ENCODE peak calls at places on chromosomes 13 and 19, in five cellular contexts. One of them, this sample, is unnamed.
A peak's percentile ranks its signal among the peaks of the same experiment; 100 is the strongest.

GRCh38 chr13:42814868-42815267 is 33.5 kb downstream of the FAM216B start:
- DNase-seq in K562: no peak
- DNase-seq in SK-N-SH: peak; percentile 31
- DNase-seq in HepG2: no peak
- DNase-seq in GM12878: no peak
- DNase-seq in this sample: no peak

GRCh38 chr19:1312732-1313694 is 27.3 kb downstream of the EFNA2 start:
- DNase-seq in K562: no peak
- DNase-seq in SK-N-SH: no peak
- DNase-seq in HepG2: no peak
- DNase-seq in GM12878: no peak
- DNase-seq in this sample: peak; percentile 23

GRCh38 chr13:113122571-113123225 is at the start of gene F10:
- DNase-seq in K562: peak; percentile 65
- DNase-seq in SK-N-SH: peak; percentile 96
- DNase-seq in HepG2: peak; percentile 95
- DNase-seq in GM12878: no peak
- DNase-seq in this sample: peak; percentile 50

GRCh38 chr13:98173431-98173921 is 3.6 kb downstream of the RNF113B start:
- DNase-seq in K562: no peak
- DNase-seq in SK-N-SH: no peak
- DNase-seq in HepG2: peak; percentile 95
- DNase-seq in GM12878: no peak
- DNase-seq in this sample: peak; percentile 29

GRCh38 chr19:18745931-18746330 is 45.2 kb downstream of the COMP start:
- DNase-seq in K562: no peak
- DNase-seq in SK-N-SH: no peak
- DNase-seq in HepG2: no peak
- DNase-seq in GM12878: no peak
- DNase-seq in this sample: no peak

GRCh38 chr19:7819337-7819736 is 10.7 kb upstream of the EVI5L start:
- DNase-seq in K562: no peak
- DNase-seq in SK-N-SH: no peak
- DNase-seq in HepG2: no peak
- DNase-seq in GM12878: peak; percentile 86
- DNase-seq in this sample: no peak

GRCh38 chr19:5680083-5680436 is 256 bp downstream of the MICOS13 start:
- DNase-seq in K562: no peak
- DNase-seq in SK-N-SH: peak; percentile 72
- DNase-seq in HepG2: no peak
- DNase-seq in GM12878: no peak
- DNase-seq in this sample: no peak

GRCh38 chr13:39263033-39263432 is 224.8 kb downstream of the NHLRC3 start:
- DNase-seq in K562: peak; percentile 38
- DNase-seq in SK-N-SH: peak; percentile 52
- DNase-seq in HepG2: peak; percentile 23
- DNase-seq in GM12878: peak; percentile 9
- DNase-seq in this sample: peak; percentile 24

GRCh38 chr19:35757231-35757748 is 461 bp upstream of the HSPB6 start:
- DNase-seq in K562: peak; percentile 48
- DNase-seq in SK-N-SH: peak; percentile 70
- DNase-seq in HepG2: peak; percentile 24
- DNase-seq in GM12878: no peak
- DNase-seq in this sample: no peak

GRCh38 chr19:48490980-48491792 is 20.4 kb downstream of the LMTK3 start:
- DNase-seq in K562: peak; percentile 96
- DNase-seq in SK-N-SH: peak; percentile 82
- DNase-seq in HepG2: no peak
- DNase-seq in GM12878: no peak
- DNase-seq in this sample: peak; percentile 71

GRCh38 chr19:55441692-55442321 is 1.3 kb downstream of the SHISA7 start:
- DNase-seq in K562: peak; percentile 80
- DNase-seq in SK-N-SH: no peak
- DNase-seq in HepG2: no peak
- DNase-seq in GM12878: no peak
- DNase-seq in this sample: no peak

GRCh38 chr13:35857769-35858168 is 273.4 kb downstream of the DCLK1 start:
- DNase-seq in K562: no peak
- DNase-seq in SK-N-SH: no peak
- DNase-seq in HepG2: no peak
- DNase-seq in GM12878: no peak
- DNase-seq in this sample: no peak

GRCh38 chr19:16078759-16079707 is 2.7 kb downstream of the TPM4 start:
- DNase-seq in K562: peak; percentile 86
- DNase-seq in SK-N-SH: peak; percentile 68
- DNase-seq in HepG2: peak; percentile 79
- DNase-seq in GM12878: peak; percentile 94
- DNase-seq in this sample: peak; percentile 67

GRCh38 chr19:15231256-15231655 is 992 bp downstream of the EPHX3 start:
- DNase-seq in K562: no peak
- DNase-seq in SK-N-SH: no peak
- DNase-seq in HepG2: no peak
- DNase-seq in GM12878: no peak
- DNase-seq in this sample: no peak

GRCh38 chr19:7925171-7925837 is 631 bp downstream of the CTXN1 start:
- DNase-seq in K562: peak; percentile 91
- DNase-seq in SK-N-SH: peak; percentile 94
- DNase-seq in HepG2: peak; percentile 64
- DNase-seq in GM12878: no peak
- DNase-seq in this sample: peak; percentile 56

GRCh38 chr19:46390866-46391265 is 22.5 kb downstream of the CCDC8 start:
- DNase-seq in K562: no peak
- DNase-seq in SK-N-SH: no peak
- DNase-seq in HepG2: no peak
- DNase-seq in GM12878: no peak
- DNase-seq in this sample: no peak

GRCh38 chr19:4016486-4016885 is 8.9 kb downstream of the PIAS4 start:
- DNase-seq in K562: no peak
- DNase-seq in SK-N-SH: no peak
- DNase-seq in HepG2: no peak
- DNase-seq in GM12878: no peak
- DNase-seq in this sample: no peak

GRCh38 chr19:4018775-4019504 is 11.4 kb downstream of the PIAS4 start:
- DNase-seq in K562: no peak
- DNase-seq in SK-N-SH: no peak
- DNase-seq in HepG2: no peak
- DNase-seq in GM12878: no peak
- DNase-seq in this sample: no peak

GRCh38 chr19:4015705-4016402 is 8.3 kb downstream of the PIAS4 start:
- DNase-seq in K562: no peak
- DNase-seq in SK-N-SH: peak; percentile 83
- DNase-seq in HepG2: no peak
- DNase-seq in GM12878: no peak
- DNase-seq in this sample: no peak

GRCh38 chr19:4018140-4018613 is 10.6 kb downstream of the PIAS4 start:
- DNase-seq in K562: no peak
- DNase-seq in SK-N-SH: no peak
- DNase-seq in HepG2: no peak
- DNase-seq in GM12878: no peak
- DNase-seq in this sample: no peak

DNA sequence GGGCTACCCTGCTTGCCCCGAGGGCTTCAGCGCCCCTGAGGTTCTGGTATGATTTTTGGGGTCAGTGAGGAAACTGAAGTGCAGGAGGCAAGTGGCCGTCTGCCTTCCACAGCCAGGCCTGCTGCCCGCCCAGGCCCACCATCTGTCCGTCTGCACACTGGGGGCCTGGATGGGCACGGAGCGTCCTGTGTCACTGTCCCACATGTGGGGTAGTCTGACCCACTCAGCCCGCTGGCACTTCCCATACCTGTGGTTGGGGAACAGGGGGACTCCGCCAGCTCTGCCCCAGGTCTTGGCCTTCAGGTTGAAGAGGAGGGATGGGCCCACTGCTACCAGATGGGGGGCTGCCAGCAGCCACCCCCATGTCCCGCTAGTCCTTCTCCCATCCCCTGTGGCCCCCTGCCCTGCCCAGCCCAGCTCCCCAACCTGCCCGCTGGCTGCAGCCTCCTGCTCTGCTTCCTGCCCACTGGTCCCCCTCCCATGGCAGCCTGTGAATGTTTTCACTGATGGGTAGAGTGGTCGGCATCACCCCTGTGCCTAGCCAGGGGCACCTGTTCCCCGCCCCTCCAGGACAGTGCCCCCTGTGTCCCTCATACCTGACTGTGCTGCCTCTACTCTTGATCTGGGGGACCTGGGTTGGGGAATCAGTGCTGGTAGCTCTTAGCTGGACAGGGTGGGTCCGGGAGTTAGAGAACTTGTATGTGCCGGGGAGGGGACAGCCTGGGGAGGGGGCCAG is 9.5 kb downstream of the PIAS4 start:
- DNase-seq in K562: no peak
- DNase-seq in SK-N-SH: no peak
- DNase-seq in HepG2: no peak
- DNase-seq in GM12878: no peak
- DNase-seq in this sample: no peak
- TF ChIP-seq ZBTB33 in K562: no peak
- TF ChIP-seq ZBTB33 in SK-N-SH: no peak
- TF ChIP-seq ZBTB33 in HepG2: no peak
- TF ChIP-seq ZBTB33 in GM12878: no peak
- TF ChIP-seq ZBTB33 in this sample: no peak

DNA sequence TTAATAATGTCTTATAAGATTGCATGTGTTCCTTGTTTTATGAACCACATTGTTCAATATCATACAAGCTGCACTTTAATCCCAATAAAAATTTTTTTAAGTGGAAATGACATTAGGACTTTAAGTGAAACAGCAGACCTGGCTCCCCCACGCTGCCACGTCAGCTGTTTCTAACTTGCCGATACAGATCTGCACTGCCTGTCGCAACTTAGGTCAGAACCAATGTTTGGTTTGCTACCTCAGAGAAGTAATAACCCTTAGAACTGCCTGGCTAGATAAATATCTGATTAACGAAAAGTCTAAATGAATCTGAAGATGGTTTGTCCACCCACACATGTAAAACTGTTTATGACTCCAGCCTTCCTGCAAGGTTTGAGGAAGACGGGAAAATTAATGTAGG is 327.5 kb upstream of the DACH1 start:
- DNase-seq in K562: no peak
- DNase-seq in SK-N-SH: no peak
- DNase-seq in HepG2: no peak
- DNase-seq in GM12878: no peak
- DNase-seq in this sample: no peak
- TF ChIP-seq RAD21 in K562: no peak
- TF ChIP-seq RAD21 in SK-N-SH: no peak
- TF ChIP-seq RAD21 in HepG2: no peak
- TF ChIP-seq RAD21 in GM12878: no peak
- TF ChIP-seq RAD21 in this sample: no peak

GRCh38 chr13:76638160-76638559 is 248.0 kb downstream of the KCTD12 start:
- DNase-seq in K562: no peak
- DNase-seq in SK-N-SH: no peak
- DNase-seq in HepG2: no peak
- DNase-seq in GM12878: no peak
- DNase-seq in this sample: no peak

GRCh38 chr13:76637651-76638111 is 248.5 kb downstream of the KCTD12 start:
- DNase-seq in K562: no peak
- DNase-seq in SK-N-SH: peak; percentile 16
- DNase-seq in HepG2: no peak
- DNase-seq in GM12878: no peak
- DNase-seq in this sample: no peak

GRCh38 chr13:76636881-76637280 is 249.3 kb downstream of the KCTD12 start:
- DNase-seq in K562: no peak
- DNase-seq in SK-N-SH: no peak
- DNase-seq in HepG2: no peak
- DNase-seq in GM12878: no peak
- DNase-seq in this sample: no peak

GRCh38 chr13:76634431-76635191 is 251.6 kb downstream of the KCTD12 start:
- DNase-seq in K562: no peak
- DNase-seq in SK-N-SH: no peak
- DNase-seq in HepG2: no peak
- DNase-seq in GM12878: no peak
- DNase-seq in this sample: no peak

GRCh38 chr13:76635232-76636021 is 250.8 kb downstream of the KCTD12 start:
- DNase-seq in K562: no peak
- DNase-seq in SK-N-SH: no peak
- DNase-seq in HepG2: no peak
- DNase-seq in GM12878: no peak
- DNase-seq in this sample: no peak
- TF ChIP-seq ZBTB33 in K562: no peak
- TF ChIP-seq ZBTB33 in SK-N-SH: no peak
- TF ChIP-seq ZBTB33 in HepG2: no peak
- TF ChIP-seq ZBTB33 in GM12878: no peak
- TF ChIP-seq ZBTB33 in this sample: no peak

GRCh38 chr13:51819544-51819943 is 15.6 kb upstream of the DHRS12 start:
- DNase-seq in K562: no peak
- DNase-seq in SK-N-SH: no peak
- DNase-seq in HepG2: no peak
- DNase-seq in GM12878: no peak
- DNase-seq in this sample: no peak

GRCh38 chr13:51823861-51824260 is 19.9 kb upstream of the DHRS12 start:
- DNase-seq in K562: no peak
- DNase-seq in SK-N-SH: no peak
- DNase-seq in HepG2: no peak
- DNase-seq in GM12878: no peak
- DNase-seq in this sample: no peak

GRCh38 chr13:51823351-51823750 is 19.4 kb upstream of the DHRS12 start:
- DNase-seq in K562: no peak
- DNase-seq in SK-N-SH: no peak
- DNase-seq in HepG2: no peak
- DNase-seq in GM12878: no peak
- DNase-seq in this sample: no peak

GRCh38 chr13:51822106-51822840 is 18.3 kb upstream of the DHRS12 start:
- DNase-seq in K562: no peak
- DNase-seq in SK-N-SH: no peak
- DNase-seq in HepG2: no peak
- DNase-seq in GM12878: no peak
- DNase-seq in this sample: no peak

GRCh38 chr13:51821666-51822065 is 17.7 kb upstream of the DHRS12 start:
- DNase-seq in K562: no peak
- DNase-seq in SK-N-SH: no peak
- DNase-seq in HepG2: no peak
- DNase-seq in GM12878: no peak
- DNase-seq in this sample: no peak
- TF ChIP-seq RAD21 in K562: no peak
- TF ChIP-seq RAD21 in SK-N-SH: no peak
- TF ChIP-seq RAD21 in HepG2: no peak
- TF ChIP-seq RAD21 in GM12878: no peak
- TF ChIP-seq RAD21 in this sample: no peak

This sample was measured in HCT116.